ENCODE peak calls at places on chromosomes 12 and 14, in four cellular contexts. One of them, this sample, is unnamed.
A peak's percentile ranks its signal among the peaks of the same experiment; 100 is the strongest.

GRCh38 chr12:132146098-132146497 is 1.8 kb downstream of the NOC4L start:
- DNase-seq in brain microvascular endothelial cell: no peak
- DNase-seq in fibroblast of lung: no peak
- DNase-seq in GM12864: no peak
- DNase-seq in this sample: no peak

GRCh38 chr12:104064031-104064841 is at the start of gene HCFC2:
- DNase-seq in brain microvascular endothelial cell: peak; percentile 71
- DNase-seq in GM12864: peak; percentile 55
- DNase-seq in fibroblast of lung: peak; percentile 85
- DNase-seq in this sample: peak; percentile 99

GRCh38 chr12:104292872-104293794 is 10.4 kb upstream of the EID3 start:
- DNase-seq in brain microvascular endothelial cell: no peak
- DNase-seq in fibroblast of lung: no peak
- DNase-seq in GM12864: no peak
- DNase-seq in this sample: no peak

GRCh38 chr12:34296143-34297041 is 274.1 kb downstream of the ALG10 start:
- DNase-seq in GM12864: no peak
- DNase-seq in brain microvascular endothelial cell: no peak
- DNase-seq in fibroblast of lung: no peak
- DNase-seq in this sample: no peak

GRCh38 chr14:70808023-70808401 is 1.3 kb downstream of the MAP3K9 start:
- DNase-seq in fibroblast of lung: no peak
- DNase-seq in GM12864: peak; percentile 59
- DNase-seq in brain microvascular endothelial cell: no peak
- DNase-seq in this sample: peak; percentile 65

GRCh38 chr12:104890463-104891096 is 67.5 kb downstream of the SLC41A2 start:
- DNase-seq in fibroblast of lung: no peak
- DNase-seq in GM12864: no peak
- DNase-seq in brain microvascular endothelial cell: no peak
- DNase-seq in this sample: peak; percentile 22

GRCh38 chr12:122350444-122350843 is 72.0 kb downstream of the CLIP1 start:
- DNase-seq in GM12864: no peak
- DNase-seq in fibroblast of lung: peak; percentile 78
- DNase-seq in brain microvascular endothelial cell: no peak
- DNase-seq in this sample: no peak

GRCh38 chr12:124681779-124682391 is 114.5 kb upstream of the NCOR2 start:
- DNase-seq in GM12864: no peak
- DNase-seq in fibroblast of lung: peak; percentile 95
- DNase-seq in brain microvascular endothelial cell: peak; percentile 55
- DNase-seq in this sample: no peak

GRCh38 chr12:55929306-55929791 is 1.6 kb upstream of the DGKA start:
- DNase-seq in brain microvascular endothelial cell: no peak
- DNase-seq in fibroblast of lung: no peak
- DNase-seq in GM12864: peak; percentile 79
- DNase-seq in this sample: peak; percentile 84

GRCh38 chr14:65045011-65045410 is 57.3 kb downstream of the MAX start:
- DNase-seq in fibroblast of lung: no peak
- DNase-seq in brain microvascular endothelial cell: no peak
- DNase-seq in GM12864: no peak
- DNase-seq in this sample: no peak

GRCh38 chr14:49972840-49973239 is 80.0 kb downstream of the ARF6 start:
- DNase-seq in brain microvascular endothelial cell: peak; percentile 93
- DNase-seq in GM12864: no peak
- DNase-seq in fibroblast of lung: peak; percentile 89
- DNase-seq in this sample: no peak

GRCh38 chr12:112875608-112876007 is 31.2 kb upstream of the OAS1 start:
- DNase-seq in GM12864: no peak
- DNase-seq in brain microvascular endothelial cell: no peak
- DNase-seq in fibroblast of lung: no peak
- DNase-seq in this sample: no peak

GRCh38 chr12:119020377-119021360 is 39.3 kb downstream of the SRRM4 start:
- DNase-seq in brain microvascular endothelial cell: no peak
- DNase-seq in GM12864: no peak
- DNase-seq in fibroblast of lung: no peak
- DNase-seq in this sample: peak; percentile 15

GRCh38 chr12:59808317-59808910 is 212.6 kb downstream of the SLC16A7 start:
- DNase-seq in brain microvascular endothelial cell: no peak
- DNase-seq in fibroblast of lung: peak; percentile 70
- DNase-seq in GM12864: peak; percentile 16
- DNase-seq in this sample: peak; percentile 43

GRCh38 chr12:96308881-96309280 is 91.4 kb downstream of the CDK17 start:
- DNase-seq in fibroblast of lung: peak; percentile 34
- DNase-seq in GM12864: no peak
- DNase-seq in brain microvascular endothelial cell: no peak
- DNase-seq in this sample: no peak

GRCh38 chr12:45407188-45407850 is 191.4 kb downstream of the ANO6 start:
- DNase-seq in brain microvascular endothelial cell: no peak
- DNase-seq in fibroblast of lung: peak; percentile 58
- DNase-seq in GM12864: no peak
- DNase-seq in this sample: no peak

GRCh38 chr14:71776463-71777359 is 155.5 kb upstream of the RGS6 start:
- DNase-seq in GM12864: no peak
- DNase-seq in fibroblast of lung: no peak
- DNase-seq in brain microvascular endothelial cell: no peak
- DNase-seq in this sample: no peak

GRCh38 chr12:122309564-122310121 is 43.3 kb upstream of the VPS33A start:
- DNase-seq in GM12864: no peak
- DNase-seq in brain microvascular endothelial cell: no peak
- DNase-seq in fibroblast of lung: no peak
- DNase-seq in this sample: no peak

GRCh38 chr12:15629761-15630160 is 159.4 kb downstream of the EPS8 start:
- DNase-seq in fibroblast of lung: peak; percentile 68
- DNase-seq in brain microvascular endothelial cell: no peak
- DNase-seq in GM12864: no peak
- DNase-seq in this sample: no peak

GRCh38 chr14:67358914-67359313 is 690 bp downstream of the ATP6V1D start:
- DNase-seq in fibroblast of lung: no peak
- DNase-seq in GM12864: no peak
- DNase-seq in brain microvascular endothelial cell: no peak
- DNase-seq in this sample: no peak

GRCh38 chr12:104846056-104846762 is 111.9 kb downstream of the SLC41A2 start:
- DNase-seq in fibroblast of lung: no peak
- DNase-seq in GM12864: no peak
- DNase-seq in brain microvascular endothelial cell: peak; percentile 16
- DNase-seq in this sample: no peak

GRCh38 chr14:89053303-89053702 is 228.9 kb downstream of the TTC8 start:
- DNase-seq in brain microvascular endothelial cell: no peak
- DNase-seq in fibroblast of lung: no peak
- DNase-seq in GM12864: no peak
- DNase-seq in this sample: no peak

GRCh38 chr12:52532636-52533035 is 12.4 kb upstream of the KRT5 start:
- DNase-seq in brain microvascular endothelial cell: no peak
- DNase-seq in GM12864: no peak
- DNase-seq in fibroblast of lung: no peak
- DNase-seq in this sample: no peak

GRCh38 chr12:4743046-4743445 is 22.8 kb downstream of the GALNT8 start:
- DNase-seq in GM12864: no peak
- DNase-seq in fibroblast of lung: no peak
- DNase-seq in brain microvascular endothelial cell: no peak
- DNase-seq in this sample: no peak

GRCh38 chr14:58944226-58944769 is 244.2 kb upstream of the DAAM1 start:
- DNase-seq in fibroblast of lung: no peak
- DNase-seq in GM12864: no peak
- DNase-seq in brain microvascular endothelial cell: no peak
- DNase-seq in this sample: no peak

GRCh38 chr14:100577321-100577985 is 9.8 kb downstream of the BEGAIN start:
- DNase-seq in brain microvascular endothelial cell: no peak
- DNase-seq in fibroblast of lung: no peak
- DNase-seq in GM12864: no peak
- DNase-seq in this sample: no peak

GRCh38 chr14:70601162-70601561 is 707 bp upstream of the MED6 start:
- DNase-seq in GM12864: no peak
- DNase-seq in brain microvascular endothelial cell: peak; percentile 3
- DNase-seq in fibroblast of lung: peak; percentile 2
- DNase-seq in this sample: no peak

GRCh38 chr14:35506927-35507326 is 27.0 kb upstream of the INSM2 start:
- DNase-seq in GM12864: no peak
- DNase-seq in fibroblast of lung: no peak
- DNase-seq in brain microvascular endothelial cell: peak; percentile 5
- DNase-seq in this sample: no peak

GRCh38 chr14:64092940-64093339 is 201.2 kb downstream of the ESR2 start:
- DNase-seq in brain microvascular endothelial cell: no peak
- DNase-seq in fibroblast of lung: no peak
- DNase-seq in GM12864: no peak
- DNase-seq in this sample: no peak

GRCh38 chr12:1993341-1993740 is 10.9 kb downstream of the DCP1B start:
- DNase-seq in brain microvascular endothelial cell: peak; percentile 88
- DNase-seq in fibroblast of lung: peak; percentile 97
- DNase-seq in GM12864: no peak
- DNase-seq in this sample: no peak

GRCh38 chr14:74140374-74140850 is 55.7 kb downstream of the LIN52 start:
- DNase-seq in brain microvascular endothelial cell: no peak
- DNase-seq in GM12864: no peak
- DNase-seq in fibroblast of lung: peak; percentile 53
- DNase-seq in this sample: no peak

GRCh38 chr12:6326316-6326959 is 15.4 kb downstream of the TNFRSF1A start:
- DNase-seq in brain microvascular endothelial cell: peak; percentile 44
- DNase-seq in GM12864: no peak
- DNase-seq in fibroblast of lung: peak; percentile 68
- DNase-seq in this sample: no peak

GRCh38 chr12:107275530-107275929 is 182.2 kb upstream of the CRY1 start:
- DNase-seq in GM12864: no peak
- DNase-seq in brain microvascular endothelial cell: no peak
- DNase-seq in fibroblast of lung: no peak
- DNase-seq in this sample: no peak

GRCh38 chr12:132543298-132544172 is 53.6 kb downstream of the FBRSL1 start:
- DNase-seq in brain microvascular endothelial cell: no peak
- DNase-seq in fibroblast of lung: no peak
- DNase-seq in GM12864: no peak
- DNase-seq in this sample: no peak

GRCh38 chr14:99690636-99691035 is 6.5 kb downstream of the CYP46A1 start:
- DNase-seq in fibroblast of lung: no peak
- DNase-seq in GM12864: no peak
- DNase-seq in brain microvascular endothelial cell: no peak
- DNase-seq in this sample: no peak

DNA sequence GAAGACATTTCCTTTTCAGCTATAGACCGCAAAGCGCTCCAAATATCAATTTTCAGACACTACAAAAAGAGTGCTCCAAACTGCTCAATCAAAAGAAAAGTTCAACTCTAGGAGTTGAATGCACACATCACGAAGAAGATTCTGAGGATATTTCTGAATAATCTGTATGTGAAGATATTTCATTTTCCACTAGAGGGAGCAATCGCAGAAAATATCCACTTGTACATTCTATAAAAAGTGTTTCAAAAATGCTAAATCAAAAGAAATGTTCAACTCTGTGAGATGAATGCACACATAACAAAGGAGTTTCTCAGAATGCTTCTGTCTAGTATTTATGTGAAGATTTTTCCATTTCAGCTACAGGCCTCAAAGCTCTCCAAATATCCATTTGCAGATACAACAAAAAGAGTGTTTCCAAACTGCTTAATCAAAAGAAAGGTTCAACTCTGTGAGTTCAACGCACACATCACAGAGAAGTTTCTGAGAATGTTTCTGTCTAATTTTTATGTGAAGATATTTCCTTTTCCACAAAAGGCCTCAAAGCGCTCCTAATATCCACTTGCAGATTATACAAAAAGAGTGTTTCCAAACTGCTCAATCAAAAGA is 643.8 kb upstream of the ALG10B start:
- DNase-seq in fibroblast of lung: no peak
- DNase-seq in brain microvascular endothelial cell: no peak
- DNase-seq in GM12864: no peak
- DNase-seq in this sample: no peak
- TF ChIP-seq CTCF in fibroblast of lung: no peak
- TF ChIP-seq CTCF in brain microvascular endothelial cell: no peak
- TF ChIP-seq CTCF in GM12864: no peak
- TF ChIP-seq CTCF in this sample: peak; percentile 12

GRCh38 chr12:130031041-130031440 is 127.2 kb upstream of the TMEM132D start:
- DNase-seq in fibroblast of lung: no peak
- DNase-seq in GM12864: no peak
- DNase-seq in brain microvascular endothelial cell: no peak
- DNase-seq in this sample: no peak

GRCh38 chr12:130027798-130028197 is 124.0 kb upstream of the TMEM132D start:
- DNase-seq in fibroblast of lung: no peak
- DNase-seq in GM12864: no peak
- DNase-seq in brain microvascular endothelial cell: no peak
- DNase-seq in this sample: no peak

GRCh38 chr12:130029151-130029550 is 125.3 kb upstream of the TMEM132D start:
- DNase-seq in fibroblast of lung: no peak
- DNase-seq in brain microvascular endothelial cell: no peak
- DNase-seq in GM12864: no peak
- DNase-seq in this sample: no peak

GRCh38 chr12:130031571-130032189 is 127.9 kb upstream of the TMEM132D start:
- DNase-seq in GM12864: peak; percentile 10
- DNase-seq in brain microvascular endothelial cell: peak; percentile 49
- DNase-seq in fibroblast of lung: no peak
- DNase-seq in this sample: peak; percentile 65

DNA sequence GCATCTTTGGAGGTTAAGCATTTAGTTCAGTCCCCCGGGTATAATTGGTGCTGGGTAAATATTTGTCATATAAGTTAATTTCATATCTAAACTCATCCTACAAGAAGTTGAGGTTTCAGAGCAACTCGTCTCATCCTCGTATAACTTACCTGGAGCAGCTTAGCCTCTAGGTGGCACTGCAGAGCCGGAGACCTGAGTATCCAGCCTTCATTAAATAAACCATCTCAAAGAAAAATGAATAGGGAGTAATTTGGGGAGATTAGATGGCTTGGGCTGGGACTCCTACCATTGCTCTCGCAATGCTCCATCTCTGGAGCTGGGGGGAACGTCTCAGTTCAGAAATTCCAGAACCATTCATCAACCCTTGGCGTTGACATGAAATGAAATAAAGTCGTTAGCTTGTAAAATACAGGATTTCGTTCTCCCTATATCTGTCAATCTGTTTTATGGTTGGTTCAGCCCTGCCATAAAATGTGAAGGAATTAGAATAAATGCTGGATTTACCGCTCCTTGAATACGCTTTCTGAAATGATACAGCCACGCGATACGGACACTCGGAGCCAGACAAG is 122.9 kb upstream of the TMEM132D start:
- DNase-seq in GM12864: no peak
- DNase-seq in brain microvascular endothelial cell: peak; percentile 31
- DNase-seq in fibroblast of lung: no peak
- DNase-seq in this sample: no peak
- TF ChIP-seq CTCF in GM12864: peak; percentile 72
- TF ChIP-seq CTCF in brain microvascular endothelial cell: peak; percentile 69
- TF ChIP-seq CTCF in fibroblast of lung: no peak
- TF ChIP-seq CTCF in this sample: peak; percentile 69

DNA sequence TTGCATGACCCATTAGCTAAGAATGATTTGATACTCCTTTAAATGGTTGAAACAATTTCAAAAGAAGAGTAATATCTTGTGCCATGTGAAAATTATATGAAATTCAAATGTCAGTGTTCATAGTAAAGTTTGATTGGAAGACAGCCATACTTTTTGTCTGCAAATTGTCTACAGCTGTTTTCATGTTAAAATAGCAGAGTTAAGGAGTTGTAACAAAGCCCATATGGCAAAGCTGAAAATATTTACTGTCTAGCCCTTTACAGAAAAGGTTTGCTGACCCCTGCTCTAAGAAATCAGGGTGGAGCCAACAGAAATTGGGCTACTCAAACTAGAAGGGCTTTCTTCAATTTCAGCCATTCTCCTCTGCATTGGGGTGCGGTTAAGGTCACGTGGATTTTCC is 139.6 kb upstream of the NOS1 start:
- DNase-seq in fibroblast of lung: no peak
- DNase-seq in brain microvascular endothelial cell: no peak
- DNase-seq in GM12864: no peak
- DNase-seq in this sample: no peak
- TF ChIP-seq CTCF in fibroblast of lung: no peak
- TF ChIP-seq CTCF in brain microvascular endothelial cell: no peak
- TF ChIP-seq CTCF in GM12864: no peak
- TF ChIP-seq CTCF in this sample: no peak

GRCh38 chr12:116882742-116883141 is 1.5 kb upstream of the HRK start:
- DNase-seq in brain microvascular endothelial cell: peak; percentile 22
- DNase-seq in fibroblast of lung: peak; percentile 53
- DNase-seq in GM12864: no peak
- DNase-seq in this sample: peak; percentile 26
- TF ChIP-seq CTCF in brain microvascular endothelial cell: peak; percentile 51
- TF ChIP-seq CTCF in fibroblast of lung: peak; percentile 30
- TF ChIP-seq CTCF in GM12864: no peak
- TF ChIP-seq CTCF in this sample: peak; percentile 13